ENCODE peak calls at places on chromosome 7, in five cellular contexts. U, X, P, B and K are unnamed samples.

GRCh38 chr7:121582258-121582657 is 186.2 kb upstream of the FAM3C start:
- DNase-seq in U (no peak), X (no peak), P (no peak), B (no peak), K (no peak)

GRCh38 chr7:51129527-51130472 is 186.8 kb downstream of the COBL start:
- DNase-seq in U (no peak), X (no peak), P (no peak), B (no peak), K (no peak)

GRCh38 chr7:28587211-28587610 is 174.9 kb downstream of the CREB5 start:
- DNase-seq in U (no peak), X (no peak), P (no peak), B (peak; percentile 31), K (no peak)

GRCh38 chr7:33038639-33039038 is 23.9 kb downstream of the NT5C3A start:
- DNase-seq in U (no peak), X (no peak), P (no peak), B (no peak), K (no peak)

GRCh38 chr7:117227091-117227490 is 95.8 kb downstream of the WNT2 start:
- DNase-seq in U (no peak), X (no peak), P (no peak), B (no peak), K (no peak)

GRCh38 chr7:157612664-157613561 is 276.1 kb downstream of the DNAJB6 start:
- DNase-seq in U (peak; percentile 77), X (peak; percentile 35), P (peak; percentile 50), B (no peak), K (peak; percentile 56)

GRCh38 chr7:3241686-3242258 is 59.3 kb upstream of the SDK1 start:
- DNase-seq in U (no peak), X (no peak), P (no peak), B (no peak), K (no peak)

GRCh38 chr7:29547465-29547864 is 16.2 kb upstream of the PRR15 start:
- DNase-seq in U (no peak), X (no peak), P (no peak), B (no peak), K (no peak)

GRCh38 chr7:13416544-13416943 is 572.9 kb downstream of the ETV1 start:
- DNase-seq in U (no peak), X (no peak), P (no peak), B (no peak), K (no peak)